ENCODE peak calls at places on chromosomes 4 and X, in six cellular contexts. V is tibial artery, T is COR-L47, W is naive B cell, R is CD14-positive monocyte, Z is nephron progenitor cell. K is an unnamed sample.

GRCh38 chr4:1325681-1326635 is 21.1 kb upstream of the UVSSA start:
- DNase-seq in R (no peak), V (no peak), W (no peak), T (no peak), Z (no peak), K (no peak)

GRCh38 chrX:13373027-13373806 is 53.4 kb upstream of the ATXN3L start:
- DNase-seq in R (no peak), Z (no peak), W (no peak), T (no peak), V (no peak), K (no peak)

GRCh38 chr4:20813698-20814097 is 113.4 kb downstream of the PACRGL start:
- DNase-seq in W (no peak), R (no peak), V (no peak), T (no peak), Z (no peak), K (no peak)

GRCh38 chrX:84187501-84188319 is at the start of gene RPS6KA6:
- DNase-seq in V (peak), T (peak), Z (peak), W (peak), R (peak), K (no peak)

GRCh38 chrX:38437093-38437492 is 84.7 kb downstream of the OTC start:
- DNase-seq in Z (no peak), W (no peak), T (no peak), V (no peak), R (no peak), K (no peak)

GRCh38 chr4:15533817-15534216 is 64.1 kb downstream of the CC2D2A start:
- DNase-seq in R (no peak), V (no peak), W (no peak), T (no peak), Z (no peak), K (no peak)

GRCh38 chr4:4991541-4992099 is 27.6 kb downstream of the CYTL1 start:
- DNase-seq in R (no peak), Z (no peak), W (no peak), V (no peak), T (no peak), K (no peak)

GRCh38 chr4:24988776-24989175 is 42.0 kb downstream of the LGI2 start:
- DNase-seq in T (peak), W (no peak), R (no peak), V (no peak), Z (no peak), K (no peak)

GRCh38 chrX:114841051-114841450 is 176.4 kb downstream of the IL13RA2 start:
- DNase-seq in R (no peak), W (no peak), V (no peak), T (no peak), Z (no peak), K (no peak)

GRCh38 chrX:40748977-40749376 is 13.6 kb upstream of the MED14 start:
- DNase-seq in R (no peak), T (no peak), W (no peak), Z (no peak), V (no peak), K (no peak)

GRCh38 chr4:11634283-11634682 is 205.6 kb upstream of the HS3ST1 start:
- DNase-seq in W (no peak), V (no peak), T (no peak), Z (no peak), R (no peak), K (no peak)

GRCh38 chr4:44629280-44629866 is 22.1 kb downstream of the YIPF7 start:
- DNase-seq in V (no peak), R (no peak), Z (peak), W (peak), T (peak), K (no peak)

GRCh38 chrX:154490021-154490413 is 412 bp downstream of the SLC10A3 start:
- DNase-seq in Z (no peak), V (no peak), R (peak), W (no peak), T (no peak), K (no peak)

GRCh38 chr4:87806520-87806919 is 7.2 kb downstream of the IBSP start:
- DNase-seq in T (no peak), V (no peak), R (no peak), Z (no peak), W (no peak), K (no peak)

GRCh38 chrX:40176256-40176978 is 78.7 kb upstream of the BCOR start:
- DNase-seq in R (peak), T (peak), W (peak), Z (peak), V (peak), K (peak)

GRCh38 chr4:76199664-76200211 is 13.9 kb downstream of the SCARB2 start:
- DNase-seq in V (no peak), R (no peak), W (peak), T (no peak), Z (no peak), K (peak)

GRCh38 chrX:40278340-40279090 is 180.8 kb upstream of the BCOR start:
- DNase-seq in V (no peak), R (no peak), W (no peak), Z (no peak), T (no peak), K (no peak)

GRCh38 chrX:150692837-150693781 is at the start of gene MTMR1:
- DNase-seq in T (no peak), W (peak), Z (peak), V (no peak), R (no peak), K (peak)

GRCh38 chr4:39942507-39942906 is 35.2 kb downstream of the PDS5A start:
- DNase-seq in R (no peak), T (no peak), W (no peak), V (no peak), Z (no peak), K (no peak)

GRCh38 chr4:186790630-186791029 is 67.0 kb upstream of the FAT1 start:
- DNase-seq in T (no peak), Z (no peak), V (no peak), R (no peak), W (no peak), K (no peak)

GRCh38 chr4:80103615-80104014 is 30.6 kb upstream of the ANTXR2 start:
- DNase-seq in R (no peak), W (no peak), Z (no peak), V (no peak), T (peak), K (no peak)

GRCh38 chrX:145654486-145654885 is 163.1 kb upstream of the SLITRK2 start:
- DNase-seq in T (no peak), Z (no peak), V (no peak), W (no peak), R (no peak), K (no peak)

GRCh38 chr4:76854858-76855257 is 43.1 kb downstream of the SOWAHB start:
- DNase-seq in R (no peak), W (no peak), Z (no peak), T (no peak), V (no peak), K (no peak)

GRCh38 chrX:38816158-38816557 is 14.9 kb downstream of the MID1IP1 start:
- DNase-seq in W (no peak), T (no peak), V (no peak), Z (no peak), R (no peak), K (no peak)

GRCh38 chr4:73964862-73965611 is 16.8 kb downstream of the PF4 start:
- DNase-seq in Z (peak), W (no peak), R (no peak), V (no peak), T (no peak), K (no peak)